ENCODE peak calls at places on chromosomes 16 and 17, in six cellular contexts. J is lower lobe of right lung, I is mesothelial cell of epicardium, P is Caki2, F is NCI-H460, R is thoracic aorta. X is an unnamed sample.

GRCh38 chr17:76327689-76328088 is 19.6 kb upstream of the QRICH2 start:
- DNase-seq in J (peak; percentile 54), I (no peak), P (no peak), F (no peak), R (no peak), X (no peak)

GRCh38 chr17:17379197-17379991 is 76.2 kb downstream of the NT5M start:
- DNase-seq in J (no peak), I (no peak), P (no peak), F (no peak), R (no peak), X (no peak)

GRCh38 chr17:39174907-39175694 is 9.1 kb upstream of the ARL5C start:
- DNase-seq in J (peak; percentile 84), I (peak; percentile 73), P (no peak), F (peak; percentile 63), R (no peak), X (peak; percentile 63)

GRCh38 chr17:50269477-50270429 is 4.5 kb upstream of the TMEM92 start:
- DNase-seq in J (peak; percentile 80), I (no peak), P (peak; percentile 44), F (peak; percentile 47), R (no peak), X (peak; percentile 75)

GRCh38 chr17:75645501-75645888 is 12.3 kb downstream of the SMIM5 start:
- DNase-seq in J (peak; percentile 82), I (no peak), P (peak; percentile 88), F (no peak), R (no peak), X (peak; percentile 96)

GRCh38 chr16:57371494-57372371 is 557 bp upstream of the CX3CL1 start:
- DNase-seq in J (peak; percentile 30), I (no peak), P (no peak), F (no peak), R (peak; percentile 59), X (peak; percentile 38)

GRCh38 chr16:89363621-89364393 is 126.6 kb downstream of the ANKRD11 start:
- DNase-seq in J (no peak), I (no peak), P (peak; percentile 58), F (no peak), R (no peak), X (peak; percentile 50)

GRCh38 chr16:55835578-55835977 is 2.7 kb upstream of the CES1 start:
- DNase-seq in J (no peak), I (no peak), P (no peak), F (peak; percentile 13), R (no peak), X (no peak)

GRCh38 chr16:674968-675883 is at the start of gene RHBDL1:
- DNase-seq in J (peak; percentile 68), I (no peak), P (no peak), F (no peak), R (no peak), X (peak; percentile 42)

GRCh38 chr16:4055748-4056147 is 60.5 kb downstream of the ADCY9 start:
- DNase-seq in J (no peak), I (no peak), P (no peak), F (no peak), R (no peak), X (no peak)

GRCh38 chr16:1286492-1287094 is 22.8 kb upstream of the UBE2I start:
- DNase-seq in J (no peak), I (no peak), P (no peak), F (no peak), R (no peak), X (no peak)

GRCh38 chr16:73171901-73172619 is 124.1 kb upstream of the ZFHX3 start:
- DNase-seq in J (no peak), I (no peak), P (no peak), F (no peak), R (no peak), X (no peak)

GRCh38 chr17:1379930-1380313 is 20.1 kb downstream of the YWHAE start:
- DNase-seq in J (no peak), I (no peak), P (no peak), F (no peak), R (no peak), X (no peak)

GRCh38 chr17:49687878-49688491 is 10.1 kb upstream of the SPOP start:
- DNase-seq in J (no peak), I (no peak), P (no peak), F (peak; percentile 18), R (no peak), X (peak; percentile 20)

GRCh38 chr17:40314557-40314953 is 5.6 kb downstream of the RARA start:
- DNase-seq in J (peak; percentile 97), I (no peak), P (peak; percentile 91), F (peak; percentile 96), R (peak; percentile 97), X (peak; percentile 97)

GRCh38 chr16:85179344-85180046 is 67.2 kb upstream of the CIBAR2 start:
- DNase-seq in J (no peak), I (no peak), P (no peak), F (no peak), R (no peak), X (no peak)

GRCh38 chr16:80837421-80838263 is 33.2 kb upstream of the CDYL2 start:
- DNase-seq in J (no peak), I (no peak), P (no peak), F (no peak), R (no peak), X (peak; percentile 58)

GRCh38 chr16:86585821-86586611 is 7.7 kb downstream of the FOXL1 start:
- DNase-seq in J (no peak), I (no peak), P (no peak), F (no peak), R (no peak), X (no peak)

GRCh38 chr17:14227052-14227451 is 9.6 kb downstream of the CDRT15 start:
- DNase-seq in J (no peak), I (no peak), P (no peak), F (no peak), R (no peak), X (no peak)

GRCh38 chr17:81471804-81472456 is 40.7 kb downstream of the ACTG1 start:
- DNase-seq in J (no peak), I (no peak), P (no peak), F (no peak), R (no peak), X (no peak)

GRCh38 chr16:84851192-84852127 is 31.7 kb downstream of the CRISPLD2 start:
- DNase-seq in J (no peak), I (no peak), P (peak; percentile 100), F (no peak), R (no peak), X (peak; percentile 51)

GRCh38 chr17:80125656-80126448 is 21.1 kb downstream of the EIF4A3 start:
- DNase-seq in J (no peak), I (no peak), P (no peak), F (no peak), R (no peak), X (no peak)

GRCh38 chr16:84583995-84584394 is 33.9 kb downstream of the COTL1 start:
- DNase-seq in J (no peak), I (no peak), P (no peak), F (no peak), R (no peak), X (no peak)

GRCh38 chr16:85592700-85593502 is 20.2 kb upstream of the GSE1 start:
- DNase-seq in J (no peak), I (no peak), P (no peak), F (no peak), R (no peak), X (no peak)

GRCh38 chr16:81626181-81626674 is 152.9 kb upstream of the PLCG2 start:
- DNase-seq in J (no peak), I (no peak), P (no peak), F (no peak), R (no peak), X (no peak)

X was measured in HT-29.